ENCODE peak calls at places on chromosome 2, in seven cellular contexts. I, Y, L, U, D, Q and K are unnamed samples.

GRCh38 chr2:45258251-45258775 is 249.1 kb upstream of the SIX2 start:
- DNase-seq in D (no peak), Q (no peak), L (no peak), I (no peak), U (no peak), Y (no peak), K (no peak)

GRCh38 chr2:138071720-138072719 is 107.7 kb downstream of the HNMT start:
- DNase-seq in U (no peak), I (peak; percentile 64), L (no peak), Y (peak; percentile 88), D (no peak), Q (peak; percentile 97), K (peak; percentile 37)

GRCh38 chr2:96340493-96341414 is 5.2 kb downstream of the NCAPH start:
- DNase-seq in L (no peak), Y (no peak), I (no peak), Q (peak; percentile 56), D (no peak), U (no peak), K (no peak)

GRCh38 chr2:26559556-26559955 is 81.6 kb downstream of the CIB4 start:
- DNase-seq in D (peak; percentile 70), L (no peak), I (no peak), Q (no peak), Y (no peak), U (no peak), K (no peak)

GRCh38 chr2:167052825-167053224 is 164.5 kb downstream of the XIRP2 start:
- DNase-seq in L (no peak), I (no peak), U (no peak), D (no peak), Y (peak; percentile 59), Q (peak; percentile 67), K (peak; percentile 84)

GRCh38 chr2:226649871-226650660 is 149.6 kb downstream of the IRS1 start:
- DNase-seq in L (peak; percentile 88), Y (peak; percentile 99), I (peak; percentile 15), Q (peak; percentile 98), D (peak; percentile 78), U (peak; percentile 97), K (peak; percentile 99)

GRCh38 chr2:31286961-31287550 is 53.1 kb downstream of the EHD3 start:
- DNase-seq in I (no peak), D (no peak), L (no peak), Y (no peak), U (no peak), Q (peak; percentile 46), K (peak; percentile 28)

GRCh38 chr2:167332358-167332757 is 444.1 kb downstream of the XIRP2 start:
- DNase-seq in I (no peak), D (peak; percentile 49), Q (peak; percentile 24), L (no peak), Y (no peak), U (no peak), K (no peak)

GRCh38 chr2:231917280-231918088 is 8.7 kb downstream of the NPPC start:
- DNase-seq in Q (no peak), Y (no peak), U (no peak), L (peak; percentile 54), I (no peak), D (peak; percentile 71), K (no peak)

GRCh38 chr2:46701152-46701551 is 214.5 kb downstream of the MCFD2 start:
- DNase-seq in Q (peak; percentile 43), Y (no peak), I (no peak), L (no peak), D (no peak), U (no peak), K (peak; percentile 65)

GRCh38 chr2:127106457-127106997 is 427 bp downstream of the BIN1 start:
- DNase-seq in I (no peak), L (peak; percentile 86), D (peak; percentile 86), Y (peak; percentile 10), Q (no peak), U (no peak), K (no peak)

GRCh38 chr2:134738150-134738865 is 19.5 kb upstream of the TMEM163 start:
- DNase-seq in L (no peak), U (no peak), I (no peak), Y (peak; percentile 64), D (no peak), Q (no peak), K (no peak)

GRCh38 chr2:25697559-25698341 is 24.4 kb upstream of the DTNB start:
- DNase-seq in Q (no peak), U (no peak), I (no peak), L (no peak), Y (no peak), D (peak; percentile 67), K (peak; percentile 21)

GRCh38 chr2:54906711-54907110 is 143.5 kb downstream of the RTN4 start:
- DNase-seq in U (no peak), I (no peak), Q (no peak), D (peak; percentile 54), Y (no peak), L (no peak), K (no peak)

GRCh38 chr2:45190481-45190880 is 181.2 kb upstream of the SIX2 start:
- DNase-seq in L (no peak), Q (peak; percentile 56), I (no peak), U (no peak), D (peak; percentile 77), Y (peak; percentile 48), K (peak; percentile 72)

GRCh38 chr2:83115606-83116005 is 1343.5 kb downstream of the SUCLG1 start:
- DNase-seq in Y (no peak), D (no peak), L (no peak), I (no peak), U (no peak), Q (peak; percentile 86), K (no peak)

GRCh38 chr2:177429688-177430325 is 37.2 kb downstream of the AGPS start:
- DNase-seq in Y (peak; percentile 99), Q (no peak), L (no peak), U (no peak), I (no peak), D (no peak), K (peak; percentile 87)

GRCh38 chr2:194126418-194126817 is 1530.6 kb upstream of the SLC39A10 start:
- DNase-seq in L (no peak), D (no peak), Y (peak; percentile 0), I (no peak), U (no peak), Q (no peak), K (no peak)

GRCh38 chr2:220277445-220277960 is 650.1 kb downstream of the SLC4A3 start:
- DNase-seq in Y (peak; percentile 95), L (no peak), U (no peak), I (no peak), D (no peak), Q (peak; percentile 97), K (peak; percentile 57)

GRCh38 chr2:671072-671471 is 6.1 kb downstream of the TMEM18 start:
- DNase-seq in L (no peak), D (peak; percentile 36), Y (no peak), I (no peak), U (no peak), Q (no peak), K (no peak)

GRCh38 chr2:47225061-47225783 is 70.1 kb upstream of the STPG4 start:
- DNase-seq in L (peak; percentile 96), Y (peak; percentile 82), D (peak; percentile 75), Q (peak; percentile 79), I (no peak), U (peak; percentile 3), K (peak; percentile 90)

GRCh38 chr2:31083204-31083993 is 54.8 kb downstream of the GALNT14 start:
- DNase-seq in Q (no peak), U (no peak), L (peak; percentile 83), I (no peak), D (no peak), Y (no peak), K (no peak)

GRCh38 chr2:37768491-37768925 is 97.1 kb upstream of the CDC42EP3 start:
- DNase-seq in Y (peak; percentile 97), I (no peak), L (no peak), U (no peak), D (no peak), Q (peak; percentile 93), K (peak; percentile 92)
- H3K9ac ChIP-seq in Y (peak overlapping the region; percentile 63), I (no peak overlapping the region), L (no peak overlapping the region), U (no peak overlapping the region), D (no peak overlapping the region), Q (no peak overlapping the region), K (no peak overlapping the region)

GRCh38 chr2:217431577-217432269 is 571.1 kb downstream of the TNS1 start:
- DNase-seq in D (no peak), Y (no peak), U (no peak), L (no peak), I (no peak), Q (no peak), K (no peak)

GRCh38 chr2:217433522-217433921 is 569.3 kb downstream of the TNS1 start:
- DNase-seq in U (no peak), Q (no peak), I (no peak), L (peak; percentile 67), D (peak; percentile 75), Y (peak; percentile 50), K (peak; percentile 56)

GRCh38 chr2:217436386-217436785 is 566.4 kb downstream of the TNS1 start:
- DNase-seq in D (no peak), Y (no peak), Q (no peak), U (no peak), L (peak; percentile 74), I (no peak), K (no peak)

GRCh38 chr2:217437289-217437688 is 565.5 kb downstream of the TNS1 start:
- DNase-seq in I (no peak), Q (no peak), D (no peak), L (peak; percentile 73), U (no peak), Y (no peak), K (peak; percentile 33)

DNA sequence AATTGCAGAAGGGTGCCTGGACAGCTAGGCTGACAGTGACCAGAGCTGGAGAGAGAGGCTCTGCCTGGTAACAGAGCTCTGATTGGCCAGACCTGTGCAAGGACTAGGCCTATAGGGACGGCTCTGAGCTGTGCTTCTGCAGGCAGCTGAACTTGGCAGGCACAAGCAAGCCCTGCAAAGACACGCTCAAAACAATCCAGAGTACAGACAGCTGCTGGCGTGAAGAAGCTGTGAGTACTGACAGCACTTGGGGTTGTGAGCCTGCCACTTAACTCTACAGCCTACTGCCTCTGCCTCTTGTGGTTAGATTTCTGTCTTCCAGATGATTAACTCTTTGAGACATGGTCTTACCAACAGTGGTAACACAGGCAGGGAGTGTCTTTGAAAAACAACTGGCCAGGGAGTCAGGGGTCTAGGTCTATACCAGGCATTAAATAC is 568.6 kb downstream of the TNS1 start:
- DNase-seq in U (peak; percentile 45), D (peak; percentile 93), L (peak; percentile 93), Q (peak; percentile 84), Y (peak; percentile 99), I (peak; percentile 70), K (peak; percentile 99)
- H3K9ac ChIP-seq in U (no peak overlapping the region), D (no peak overlapping the region), L (no peak overlapping the region), Q (no peak overlapping the region), Y (peak overlapping the region; percentile 4), I (no peak overlapping the region), K (no peak overlapping the region)

DNA sequence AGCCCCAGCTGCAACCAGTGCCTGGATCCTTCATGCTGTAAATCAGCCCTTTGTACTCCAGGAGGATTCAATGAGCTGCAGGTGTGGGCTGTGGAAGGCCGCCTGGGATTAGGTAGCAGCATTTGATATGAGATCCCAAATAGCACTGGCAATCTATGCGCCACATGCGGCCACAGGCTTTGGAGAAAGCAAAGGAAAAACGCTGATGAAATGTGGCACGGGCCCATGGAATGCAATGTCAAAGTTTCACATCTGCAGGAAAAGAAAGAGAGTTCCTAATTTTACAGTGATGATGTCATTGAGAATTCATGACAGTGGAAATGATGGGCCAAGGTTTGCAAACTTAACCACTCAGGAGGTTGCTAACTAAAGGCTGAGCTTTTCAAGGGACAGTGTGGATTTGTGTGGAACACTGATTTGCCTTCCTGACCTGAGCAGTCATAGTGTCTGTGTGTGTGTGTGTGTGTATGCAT is 216.4 kb upstream of the OSR1 start:
- DNase-seq in I (peak; percentile 4), L (peak; percentile 73), D (no peak), Q (no peak), U (no peak), Y (peak; percentile 91), K (peak; percentile 92)
- H3K9ac ChIP-seq in I (no peak overlapping the region), L (no peak overlapping the region), D (no peak overlapping the region), Q (no peak overlapping the region), U (no peak overlapping the region), Y (no peak overlapping the region), K (no peak overlapping the region)

GRCh38 chr2:191705726-191706125 is 27.8 kb downstream of the NABP1 start:
- DNase-seq in U (no peak), I (no peak), L (no peak), Y (peak; percentile 64), Q (no peak), D (no peak), K (peak; percentile 65)
- H3K9ac ChIP-seq in U (no peak overlapping the region), I (no peak overlapping the region), L (no peak overlapping the region), Y (no peak overlapping the region), Q (no peak overlapping the region), D (no peak overlapping the region), K (no peak overlapping the region)